ENCODE peak calls at places on chromosomes 11 and 22, in seven cellular contexts. V, A, N, X, O, Z and W are unnamed samples.

GRCh38 chr11:35786918-35787557 is 124.5 kb downstream of the TRIM44 start:
- DNase-seq in A (no peak), V (no peak), X (no peak), Z (no peak), O (no peak), N (no peak), W (no peak)

GRCh38 chr11:107561688-107562087 is 3.8 kb downstream of the ALKBH8 start:
- DNase-seq in N (no peak), O (no peak), Z (no peak), V (no peak), X (no peak), A (no peak), W (no peak)

GRCh38 chr22:29626497-29627195 is 23.2 kb downstream of the NF2 start:
- DNase-seq in N (no peak), A (no peak), V (no peak), Z (peak; percentile 72), X (no peak), O (no peak), W (no peak)

GRCh38 chr11:64529559-64530520 is 61.2 kb upstream of the SLC22A12 start:
- DNase-seq in N (no peak), V (no peak), A (no peak), Z (no peak), O (no peak), X (no peak), W (no peak)

GRCh38 chr11:111370902-111371578 is 8.0 kb downstream of the POU2AF1 start:
- DNase-seq in A (peak; percentile 32), O (no peak), N (no peak), V (no peak), X (no peak), Z (no peak), W (no peak)

GRCh38 chr11:118914178-118914918 is 11.4 kb downstream of the BCL9L start:
- DNase-seq in V (peak; percentile 77), X (no peak), Z (no peak), A (peak; percentile 80), N (peak; percentile 91), O (no peak), W (peak; percentile 61)

GRCh38 chr11:75867778-75868374 is 52.9 kb downstream of the UVRAG start:
- DNase-seq in Z (no peak), O (no peak), X (no peak), N (peak; percentile 46), V (peak; percentile 44), A (peak; percentile 38), W (peak; percentile 48)

GRCh38 chr11:125623064-125623463 is 1.9 kb upstream of the CHEK1 start:
- DNase-seq in A (no peak), V (no peak), X (no peak), O (no peak), Z (no peak), N (no peak), W (no peak)

GRCh38 chr22:26590525-26590858 is 560 bp upstream of the TPST2 start:
- DNase-seq in A (no peak), O (no peak), X (no peak), Z (no peak), N (no peak), V (no peak), W (no peak)

GRCh38 chr11:75925785-75926164 is 110.8 kb downstream of the UVRAG start:
- DNase-seq in O (no peak), X (no peak), Z (no peak), V (no peak), N (no peak), A (no peak), W (no peak)

GRCh38 chr11:111301840-111302113 is 3.4 kb downstream of the POU2AF3 start:
- DNase-seq in N (no peak), X (no peak), Z (no peak), A (no peak), O (no peak), V (no peak), W (no peak)

GRCh38 chr22:19913337-19913936 is 28.1 kb upstream of the COMT start:
- DNase-seq in N (no peak), Z (no peak), A (no peak), X (no peak), V (no peak), O (no peak), W (no peak)

GRCh38 chr22:44219101-44219870 is 38.6 kb downstream of the PARVG start:
- DNase-seq in O (no peak), X (no peak), A (no peak), N (no peak), V (no peak), Z (no peak), W (no peak)

GRCh38 chr11:75734491-75735180 is 17.0 kb downstream of the MOGAT2 start:
- DNase-seq in A (peak; percentile 23), Z (no peak), O (no peak), N (no peak), V (no peak), X (no peak), W (peak; percentile 40)

GRCh38 chr11:79244175-79244804 is 196.5 kb downstream of the TENM4 start:
- DNase-seq in Z (peak; percentile 25), X (no peak), O (no peak), N (no peak), V (no peak), A (no peak), W (no peak)

GRCh38 chr11:64990222-64990918 is 6.4 kb downstream of the BATF2 start:
- DNase-seq in N (no peak), Z (no peak), A (no peak), O (no peak), X (no peak), V (no peak), W (no peak)

GRCh38 chr11:97751405-97751804 is 1269.3 kb upstream of the CNTN5 start:
- DNase-seq in Z (no peak), A (peak; percentile 37), V (no peak), N (no peak), O (no peak), X (no peak), W (no peak)

GRCh38 chr22:37607010-37607911 is 1.4 kb upstream of the GGA1 start:
- DNase-seq in X (peak; percentile 77), Z (no peak), A (peak; percentile 95), V (peak; percentile 91), N (peak; percentile 88), O (peak; percentile 89), W (peak; percentile 91)

GRCh38 chr11:60924906-60925684 is 835 bp downstream of the TMEM132A start:
- DNase-seq in X (no peak), V (no peak), Z (no peak), O (no peak), N (no peak), A (no peak), W (no peak)

GRCh38 chr11:79226136-79226535 is 214.7 kb downstream of the TENM4 start:
- DNase-seq in A (no peak), O (no peak), V (no peak), X (no peak), Z (no peak), N (no peak), W (no peak)

GRCh38 chr11:1503708-1504104 is 17.1 kb upstream of the MOB2 start:
- DNase-seq in A (peak; percentile 59), X (no peak), O (no peak), Z (no peak), N (no peak), V (no peak), W (no peak)

GRCh38 chr11:62682518-62682917 is 3.6 kb upstream of the UBXN1 start:
- DNase-seq in V (no peak), O (no peak), A (peak; percentile 43), X (no peak), Z (no peak), N (no peak), W (no peak)

GRCh38 chr11:28170759-28171158 is 62.6 kb downstream of the METTL15 start:
- DNase-seq in Z (no peak), O (no peak), N (no peak), A (no peak), V (no peak), X (no peak), W (no peak)

GRCh38 chr11:2099523-2100316 is 39.5 kb downstream of the IGF2 start:
- DNase-seq in Z (no peak), N (no peak), V (no peak), O (no peak), A (peak; percentile 71), X (no peak), W (peak; percentile 65)

GRCh38 chr11:86781546-86781945 is 18.8 kb upstream of the PRSS23 start:
- DNase-seq in N (no peak), A (no peak), X (no peak), Z (no peak), V (no peak), O (no peak), W (no peak)

GRCh38 chr11:128342511-128343133 is 244.7 kb downstream of the ETS1 start:
- DNase-seq in Z (no peak), O (no peak), N (peak; percentile 55), X (no peak), V (peak; percentile 65), A (peak; percentile 20), W (peak; percentile 33)

GRCh38 chr11:11107081-11107480 is 246.0 kb downstream of the CSNK2A3 start:
- DNase-seq in A (no peak), X (no peak), V (no peak), Z (no peak), O (no peak), N (no peak), W (no peak)

GRCh38 chr11:36048496-36049247 is 104.8 kb downstream of the LDLRAD3 start:
- DNase-seq in O (no peak), V (no peak), A (no peak), N (no peak), X (no peak), Z (no peak), W (no peak)

GRCh38 chr11:119512373-119512772 is 89.4 kb upstream of the THY1 start:
- DNase-seq in X (no peak), O (no peak), Z (no peak), V (no peak), A (no peak), N (no peak), W (no peak)

GRCh38 chr11:45482331-45482730 is 183.1 kb downstream of the CHST1 start:
- DNase-seq in A (no peak), O (no peak), X (no peak), Z (no peak), N (no peak), V (no peak), W (no peak)

GRCh38 chr11:74506823-74507222 is 13.3 kb upstream of the LIPT2 start:
- DNase-seq in V (no peak), N (no peak), X (no peak), A (no peak), O (no peak), Z (no peak), W (no peak)

GRCh38 chr22:30023099-30023498 is 57.2 kb upstream of the HORMAD2 start:
- DNase-seq in Z (no peak), N (no peak), O (no peak), A (no peak), V (no peak), X (no peak), W (no peak)

GRCh38 chr22:43293259-43293658 is 49.9 kb downstream of the SCUBE1 start:
- DNase-seq in V (no peak), O (no peak), Z (no peak), A (no peak), N (no peak), X (no peak), W (peak; percentile 37)

GRCh38 chr11:90747057-90747456 is 524.2 kb upstream of the CHORDC1 start:
- DNase-seq in A (no peak), V (no peak), X (no peak), O (no peak), Z (peak; percentile 29), N (no peak), W (no peak)

GRCh38 chr22:29130490-29130889 is 57.7 kb downstream of the KREMEN1 start:
- DNase-seq in N (no peak), V (no peak), O (no peak), A (no peak), Z (no peak), X (no peak), W (no peak)

GRCh38 chr11:125300791-125301218 is 136.3 kb downstream of the PKNOX2 start:
- DNase-seq in V (no peak), X (no peak), Z (no peak), N (no peak), A (peak; percentile 36), O (no peak), W (no peak)

GRCh38 chr22:24494535-24495364 is at the start of gene UPB1:
- DNase-seq in X (no peak), N (no peak), V (no peak), A (no peak), Z (no peak), O (no peak), W (no peak)

GRCh38 chr11:56843816-56844215 is 95.3 kb upstream of the OR9G4 start:
- DNase-seq in O (no peak), V (no peak), A (no peak), Z (no peak), X (no peak), N (no peak), W (no peak)